ENCODE peak calls at places on chromosomes 1 and 21, in four cellular contexts. One of them, this sample, is unnamed.

GRCh38 chr1:208242829-208243521 is 1.2 kb downstream of the PLXNA2 start:
- DNase-seq in HL-60: no peak
- DNase-seq in K562: peak; percentile 46
- DNase-seq in GM12878: no peak
- DNase-seq in this sample: no peak

GRCh38 chr1:54125671-54126070 is 27.1 kb downstream of the CDCP2 start:
- DNase-seq in HL-60: no peak
- DNase-seq in K562: no peak
- DNase-seq in GM12878: no peak
- DNase-seq in this sample: no peak

GRCh38 chr1:196143602-196144342 is 464.5 kb downstream of the KCNT2 start:
- DNase-seq in HL-60: no peak
- DNase-seq in K562: no peak
- DNase-seq in GM12878: no peak
- DNase-seq in this sample: no peak

GRCh38 chr1:55055084-55055882 is 15.9 kb downstream of the PCSK9 start:
- DNase-seq in HL-60: no peak
- DNase-seq in K562: no peak
- DNase-seq in GM12878: no peak
- DNase-seq in this sample: no peak

GRCh38 chr1:161486806-161487482 is 18.3 kb upstream of the FCGR2A start:
- DNase-seq in HL-60: peak; percentile 68
- DNase-seq in K562: peak; percentile 83
- DNase-seq in GM12878: peak; percentile 23
- DNase-seq in this sample: peak; percentile 38

GRCh38 chr1:58412071-58412580 is 134.4 kb downstream of the OMA1 start:
- DNase-seq in HL-60: no peak
- DNase-seq in K562: no peak
- DNase-seq in GM12878: no peak
- DNase-seq in this sample: no peak

GRCh38 chr1:180927348-180927747 is 14.7 kb downstream of the KIAA1614 start:
- DNase-seq in HL-60: no peak
- DNase-seq in K562: no peak
- DNase-seq in GM12878: no peak
- DNase-seq in this sample: no peak

GRCh38 chr1:181676269-181676668 is 193.0 kb downstream of the CACNA1E start:
- DNase-seq in HL-60: no peak
- DNase-seq in K562: peak; percentile 48
- DNase-seq in GM12878: peak; percentile 11
- DNase-seq in this sample: peak; percentile 34

GRCh38 chr1:183285746-183286145 is 99.7 kb downstream of the LAMC2 start:
- DNase-seq in HL-60: no peak
- DNase-seq in K562: no peak
- DNase-seq in GM12878: no peak
- DNase-seq in this sample: no peak

GRCh38 chr1:184078564-184079107 is 27.1 kb downstream of the TSEN15 start:
- DNase-seq in HL-60: no peak
- DNase-seq in K562: no peak
- DNase-seq in GM12878: no peak
- DNase-seq in this sample: no peak

GRCh38 chr1:14486401-14487110 is 111.9 kb upstream of the KAZN start:
- DNase-seq in HL-60: no peak
- DNase-seq in K562: no peak
- DNase-seq in GM12878: no peak
- DNase-seq in this sample: no peak

GRCh38 chr1:29757866-29758763 is 521.8 kb downstream of the PTPRU start:
- DNase-seq in HL-60: no peak
- DNase-seq in K562: no peak
- DNase-seq in GM12878: no peak
- DNase-seq in this sample: no peak

GRCh38 chr1:62989497-62989896 is 205.6 kb downstream of the ATG4C start:
- DNase-seq in HL-60: no peak
- DNase-seq in K562: no peak
- DNase-seq in GM12878: no peak
- DNase-seq in this sample: no peak

GRCh38 chr1:200483491-200484143 is 73.8 kb upstream of the ZNF281 start:
- DNase-seq in HL-60: no peak
- DNase-seq in K562: peak; percentile 34
- DNase-seq in GM12878: peak; percentile 72
- DNase-seq in this sample: peak; percentile 60

GRCh38 chr1:31848381-31848897 is 32.6 kb upstream of the SPOCD1 start:
- DNase-seq in HL-60: no peak
- DNase-seq in K562: no peak
- DNase-seq in GM12878: no peak
- DNase-seq in this sample: peak; percentile 51

GRCh38 chr1:19582318-19582717 is 61.8 kb upstream of the NBL1 start:
- DNase-seq in HL-60: no peak
- DNase-seq in K562: peak; percentile 72
- DNase-seq in GM12878: peak; percentile 42
- DNase-seq in this sample: peak; percentile 39

GRCh38 chr1:960371-961131 is at the start of gene KLHL17:
- DNase-seq in HL-60: no peak
- DNase-seq in K562: peak; percentile 87
- DNase-seq in GM12878: no peak
- DNase-seq in this sample: peak; percentile 97

GRCh38 chr1:25126568-25126967 is 105.7 kb downstream of the SYF2 start:
- DNase-seq in HL-60: no peak
- DNase-seq in K562: no peak
- DNase-seq in GM12878: no peak
- DNase-seq in this sample: no peak

DNA sequence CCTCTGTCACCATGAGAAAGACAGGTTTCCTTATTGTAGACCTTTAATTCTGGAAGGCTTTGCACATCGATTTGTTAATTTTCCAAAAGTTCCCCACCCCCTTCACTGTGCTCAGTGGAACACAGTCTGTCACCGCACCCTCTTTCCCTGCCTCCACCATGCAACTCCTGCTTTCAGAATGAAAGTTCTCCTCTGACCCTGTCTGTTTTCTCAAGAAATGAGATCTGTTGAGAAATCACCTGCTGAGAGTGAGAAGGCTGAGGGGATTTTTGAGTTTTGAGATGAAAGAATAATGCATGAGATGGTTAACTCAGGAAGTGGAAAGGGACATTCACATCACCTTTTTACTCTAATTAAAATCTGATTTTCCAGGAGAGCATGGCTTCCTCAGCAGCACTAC is 99.6 kb downstream of the CYYR1 start:
- DNase-seq in HL-60: no peak
- DNase-seq in K562: no peak
- DNase-seq in GM12878: no peak
- DNase-seq in this sample: no peak
- TF ChIP-seq SPI1 in HL-60: no peak
- TF ChIP-seq SPI1 in K562: no peak
- TF ChIP-seq SPI1 in GM12878: no peak
- TF ChIP-seq SPI1 in this sample: no peak

GRCh38 chr1:9368356-9368755 is 75.7 kb downstream of the SPSB1 start:
- DNase-seq in HL-60: no peak
- DNase-seq in K562: no peak
- DNase-seq in GM12878: no peak
- DNase-seq in this sample: no peak

GRCh38 chr1:9367806-9368205 is 75.1 kb downstream of the SPSB1 start:
- DNase-seq in HL-60: no peak
- DNase-seq in K562: no peak
- DNase-seq in GM12878: no peak
- DNase-seq in this sample: no peak

GRCh38 chr1:9371391-9371935 is 78.8 kb downstream of the SPSB1 start:
- DNase-seq in HL-60: no peak
- DNase-seq in K562: no peak
- DNase-seq in GM12878: no peak
- DNase-seq in this sample: no peak

GRCh38 chr1:9371951-9372350 is 79.3 kb downstream of the SPSB1 start:
- DNase-seq in HL-60: no peak
- DNase-seq in K562: no peak
- DNase-seq in GM12878: no peak
- DNase-seq in this sample: no peak

DNA sequence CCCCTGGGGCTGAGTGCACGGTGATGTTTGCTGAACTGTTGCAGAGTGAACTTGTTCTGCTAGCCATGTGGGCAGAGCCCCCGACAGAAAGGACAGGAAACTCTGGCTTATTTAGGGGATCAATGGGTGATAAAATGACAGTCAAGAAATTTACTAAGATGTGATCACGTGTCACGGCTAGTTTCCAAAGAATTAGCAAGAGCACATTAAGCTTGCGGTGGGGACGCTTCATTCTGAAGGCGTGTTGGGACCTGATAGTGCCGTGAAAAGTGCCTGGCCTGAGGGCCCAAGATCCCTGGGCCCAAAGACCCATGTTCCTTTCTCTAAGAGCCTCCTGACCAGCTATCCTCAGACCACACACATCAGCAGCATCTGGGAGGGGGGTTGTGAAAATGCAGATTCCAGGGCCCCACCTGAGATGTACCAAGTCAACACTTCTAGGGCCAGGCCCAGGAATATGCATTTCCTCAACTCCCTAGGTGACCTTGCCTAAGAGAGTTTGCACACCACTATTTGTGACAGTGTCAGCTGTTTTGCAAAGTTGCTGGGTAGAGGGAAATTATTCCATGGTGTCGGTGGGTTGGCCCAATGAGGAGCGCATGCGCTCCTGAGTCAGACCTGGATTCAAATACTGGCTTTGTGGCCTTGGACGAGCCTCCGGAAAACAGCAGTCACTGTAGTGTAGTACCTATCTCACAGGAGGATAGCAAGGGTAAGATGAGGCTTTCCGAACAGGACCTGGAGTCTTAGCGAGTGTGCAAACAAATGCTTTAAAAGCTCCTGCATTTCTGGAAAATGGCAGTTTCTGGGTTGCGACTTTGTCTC is 77.5 kb downstream of the SPSB1 start:
- DNase-seq in HL-60: no peak
- DNase-seq in K562: no peak
- DNase-seq in GM12878: no peak
- DNase-seq in this sample: no peak
- TF ChIP-seq SPI1 in HL-60: no peak
- TF ChIP-seq SPI1 in K562: no peak
- TF ChIP-seq SPI1 in GM12878: no peak
- TF ChIP-seq SPI1 in this sample: no peak

GRCh38 chr1:51664412-51665240 is 47.7 kb downstream of the OSBPL9 start:
- DNase-seq in HL-60: no peak
- DNase-seq in K562: no peak
- DNase-seq in GM12878: no peak
- DNase-seq in this sample: no peak
- TF ChIP-seq SPI1 in HL-60: no peak
- TF ChIP-seq SPI1 in K562: no peak
- TF ChIP-seq SPI1 in GM12878: no peak
- TF ChIP-seq SPI1 in this sample: no peak

GRCh38 chr1:229437443-229437842 is 3.5 kb upstream of the ACTA1 start:
- DNase-seq in HL-60: no peak
- DNase-seq in K562: no peak
- DNase-seq in GM12878: no peak
- DNase-seq in this sample: no peak
- TF ChIP-seq SPI1 in HL-60: no peak
- TF ChIP-seq SPI1 in K562: no peak
- TF ChIP-seq SPI1 in GM12878: no peak
- TF ChIP-seq SPI1 in this sample: no peak

GRCh38 chr1:111272081-111272480 is 18.6 kb upstream of the CHIA start:
- DNase-seq in HL-60: no peak
- DNase-seq in K562: no peak
- DNase-seq in GM12878: no peak
- DNase-seq in this sample: no peak

GRCh38 chr1:111270781-111271463 is 19.7 kb upstream of the CHIA start:
- DNase-seq in HL-60: no peak
- DNase-seq in K562: no peak
- DNase-seq in GM12878: no peak
- DNase-seq in this sample: no peak

GRCh38 chr1:111269820-111270406 is 20.7 kb upstream of the CHIA start:
- DNase-seq in HL-60: no peak
- DNase-seq in K562: no peak
- DNase-seq in GM12878: no peak
- DNase-seq in this sample: no peak

GRCh38 chr1:111274653-111275052 is 16.0 kb upstream of the CHIA start:
- DNase-seq in HL-60: no peak
- DNase-seq in K562: no peak
- DNase-seq in GM12878: no peak
- DNase-seq in this sample: no peak

GRCh38 chr1:111271464-111271801 is 19.2 kb upstream of the CHIA start:
- DNase-seq in HL-60: no peak
- DNase-seq in K562: no peak
- DNase-seq in GM12878: no peak
- DNase-seq in this sample: no peak
- TF ChIP-seq SPI1 in HL-60: no peak
- TF ChIP-seq SPI1 in K562: no peak
- TF ChIP-seq SPI1 in GM12878: no peak
- TF ChIP-seq SPI1 in this sample: no peak

This sample was measured in GM12891.